ENCODE peak calls at places on chromosome 22, in five cellular contexts. C is T-helper 9 cell, D is mucosa of gallbladder, K is aorta, S is activated T-cell treated with anti-CD3 and anti-CD28 coated beads for 48 hours. O is an unnamed sample.

GRCh38 chr22:24432059-24432853 is 4.9 kb downstream of the ADORA2A start:
- DNase-seq in C (no peak), D (peak; percentile 72), K (peak; percentile 71), S (peak; percentile 38), O (no peak)

GRCh38 chr22:21866821-21867527 is 471 bp downstream of the MAPK1 start:
- DNase-seq in C (no peak), D (no peak), K (no peak), S (peak; percentile 7), O (peak; percentile 24)

GRCh38 chr22:32044477-32044876 is 1.4 kb downstream of the SLC5A1 start:
- DNase-seq in C (no peak), D (no peak), K (no peak), S (no peak), O (no peak)

GRCh38 chr22:39207141-39208012 is 37.4 kb downstream of the PDGFB start:
- DNase-seq in C (no peak), D (no peak), K (peak; percentile 42), S (no peak), O (no peak)

GRCh38 chr22:31983911-31984661 is 39.8 kb downstream of the YWHAH start:
- DNase-seq in C (no peak), D (no peak), K (no peak), S (no peak), O (no peak)

GRCh38 chr22:30649430-30650007 is 13.9 kb downstream of the SLC35E4 start:
- DNase-seq in C (peak; percentile 37), D (peak; percentile 57), K (peak; percentile 81), S (peak; percentile 81), O (peak; percentile 91)

GRCh38 chr22:19292262-19293230 is 1.0 kb upstream of the CLTCL1 start:
- DNase-seq in C (no peak), D (no peak), K (no peak), S (no peak), O (no peak)

GRCh38 chr22:19767427-19768380 is 7.1 kb downstream of the TBX1 start:
- DNase-seq in C (no peak), D (peak; percentile 21), K (peak; percentile 89), S (no peak), O (no peak)

GRCh38 chr22:33520904-33521780 is 399.1 kb downstream of the LARGE1 start:
- DNase-seq in C (no peak), D (no peak), K (no peak), S (no peak), O (no peak)